ENCODE peak calls at places on chromosomes 5 and 9, in seven cellular contexts. One of them, this sample, is unnamed.

GRCh38 chr9:92963831-92964606 is 16.7 kb downstream of the FGD3 start:
- DNase-seq in NCI-H2081 treated with DMSO at 0.1 percent for 48 hours: no peak
- DNase-seq in NCI-H2107: no peak
- DNase-seq in cardiac fibroblast: no peak
- DNase-seq in dermis blood vessel endothelial cell: no peak
- DNase-seq in DMS 273 treated with DMSO at 0.1 percent for 48 hours: no peak
- DNase-seq in NCI-H345: no peak
- DNase-seq in this sample: no peak

GRCh38 chr5:131195696-131196095 is 25.0 kb downstream of the LYRM7 start:
- DNase-seq in DMS 273 treated with DMSO at 0.1 percent for 48 hours: no peak
- DNase-seq in cardiac fibroblast: no peak
- DNase-seq in NCI-H2107: no peak
- DNase-seq in dermis blood vessel endothelial cell: no peak
- DNase-seq in NCI-H345: no peak
- DNase-seq in NCI-H2081 treated with DMSO at 0.1 percent for 48 hours: no peak
- DNase-seq in this sample: no peak

GRCh38 chr5:10338996-10339903 is 14.2 kb upstream of the MARCHF6 start:
- DNase-seq in NCI-H2081 treated with DMSO at 0.1 percent for 48 hours: peak
- DNase-seq in dermis blood vessel endothelial cell: no peak
- DNase-seq in cardiac fibroblast: no peak
- DNase-seq in DMS 273 treated with DMSO at 0.1 percent for 48 hours: no peak
- DNase-seq in NCI-H345: peak
- DNase-seq in NCI-H2107: no peak
- DNase-seq in this sample: peak

GRCh38 chr9:132579427-132579798 is 3.0 kb upstream of the BARHL1 start:
- DNase-seq in DMS 273 treated with DMSO at 0.1 percent for 48 hours: no peak
- DNase-seq in NCI-H345: no peak
- DNase-seq in cardiac fibroblast: no peak
- DNase-seq in dermis blood vessel endothelial cell: no peak
- DNase-seq in NCI-H2081 treated with DMSO at 0.1 percent for 48 hours: no peak
- DNase-seq in NCI-H2107: no peak
- DNase-seq in this sample: no peak

GRCh38 chr9:121230231-121230630 is 28.6 kb upstream of the RAB14 start:
- DNase-seq in DMS 273 treated with DMSO at 0.1 percent for 48 hours: no peak
- DNase-seq in NCI-H2107: no peak
- DNase-seq in dermis blood vessel endothelial cell: no peak
- DNase-seq in NCI-H2081 treated with DMSO at 0.1 percent for 48 hours: no peak
- DNase-seq in NCI-H345: no peak
- DNase-seq in cardiac fibroblast: no peak
- DNase-seq in this sample: no peak

GRCh38 chr9:121169094-121169601 is 32.5 kb downstream of the RAB14 start:
- DNase-seq in DMS 273 treated with DMSO at 0.1 percent for 48 hours: no peak
- DNase-seq in NCI-H2107: no peak
- DNase-seq in cardiac fibroblast: no peak
- DNase-seq in dermis blood vessel endothelial cell: peak
- DNase-seq in NCI-H345: no peak
- DNase-seq in NCI-H2081 treated with DMSO at 0.1 percent for 48 hours: no peak
- DNase-seq in this sample: no peak

GRCh38 chr5:144201578-144201977 is 30.9 kb downstream of the KCTD16 start:
- DNase-seq in DMS 273 treated with DMSO at 0.1 percent for 48 hours: no peak
- DNase-seq in dermis blood vessel endothelial cell: no peak
- DNase-seq in NCI-H2081 treated with DMSO at 0.1 percent for 48 hours: no peak
- DNase-seq in cardiac fibroblast: no peak
- DNase-seq in NCI-H345: no peak
- DNase-seq in NCI-H2107: no peak
- DNase-seq in this sample: no peak

GRCh38 chr5:172410160-172410559 is 44.2 kb downstream of the SH3PXD2B start:
- DNase-seq in NCI-H345: no peak
- DNase-seq in NCI-H2107: no peak
- DNase-seq in cardiac fibroblast: peak
- DNase-seq in DMS 273 treated with DMSO at 0.1 percent for 48 hours: no peak
- DNase-seq in dermis blood vessel endothelial cell: no peak
- DNase-seq in NCI-H2081 treated with DMSO at 0.1 percent for 48 hours: no peak
- DNase-seq in this sample: no peak

GRCh38 chr5:170809551-170809950 is 26.0 kb downstream of the GABRP start:
- DNase-seq in NCI-H345: peak
- DNase-seq in cardiac fibroblast: peak
- DNase-seq in NCI-H2107: peak
- DNase-seq in dermis blood vessel endothelial cell: peak
- DNase-seq in DMS 273 treated with DMSO at 0.1 percent for 48 hours: peak
- DNase-seq in NCI-H2081 treated with DMSO at 0.1 percent for 48 hours: peak
- DNase-seq in this sample: no peak

GRCh38 chr5:108361771-108362170 is 20.1 kb downstream of the FBXL17 start:
- DNase-seq in DMS 273 treated with DMSO at 0.1 percent for 48 hours: no peak
- DNase-seq in dermis blood vessel endothelial cell: no peak
- DNase-seq in cardiac fibroblast: no peak
- DNase-seq in NCI-H2081 treated with DMSO at 0.1 percent for 48 hours: no peak
- DNase-seq in NCI-H2107: no peak
- DNase-seq in NCI-H345: no peak
- DNase-seq in this sample: no peak

GRCh38 chr5:84088996-84089395 is 295.7 kb downstream of the EDIL3 start:
- DNase-seq in cardiac fibroblast: peak
- DNase-seq in NCI-H2081 treated with DMSO at 0.1 percent for 48 hours: no peak
- DNase-seq in NCI-H345: peak
- DNase-seq in dermis blood vessel endothelial cell: peak
- DNase-seq in NCI-H2107: no peak
- DNase-seq in DMS 273 treated with DMSO at 0.1 percent for 48 hours: no peak
- DNase-seq in this sample: no peak

GRCh38 chr5:132065951-132066701 is 5.7 kb downstream of the IL3 start:
- DNase-seq in cardiac fibroblast: no peak
- DNase-seq in DMS 273 treated with DMSO at 0.1 percent for 48 hours: no peak
- DNase-seq in dermis blood vessel endothelial cell: no peak
- DNase-seq in NCI-H2081 treated with DMSO at 0.1 percent for 48 hours: no peak
- DNase-seq in NCI-H345: no peak
- DNase-seq in NCI-H2107: no peak
- DNase-seq in this sample: no peak

GRCh38 chr9:76564300-76564699 is 105.3 kb downstream of the GCNT1 start:
- DNase-seq in NCI-H2081 treated with DMSO at 0.1 percent for 48 hours: no peak
- DNase-seq in DMS 273 treated with DMSO at 0.1 percent for 48 hours: no peak
- DNase-seq in NCI-H345: no peak
- DNase-seq in cardiac fibroblast: no peak
- DNase-seq in NCI-H2107: no peak
- DNase-seq in dermis blood vessel endothelial cell: peak
- DNase-seq in this sample: no peak

GRCh38 chr9:129282308-129283211 is 104.5 kb upstream of the IER5L start:
- DNase-seq in cardiac fibroblast: no peak
- DNase-seq in NCI-H345: no peak
- DNase-seq in DMS 273 treated with DMSO at 0.1 percent for 48 hours: no peak
- DNase-seq in dermis blood vessel endothelial cell: peak
- DNase-seq in NCI-H2107: no peak
- DNase-seq in NCI-H2081 treated with DMSO at 0.1 percent for 48 hours: no peak
- DNase-seq in this sample: no peak

This sample was measured in NCI-H1417 treated with DMSO at 0.1 percent for 48 hours.